ENCODE peak calls at places on chromosome 11, in seven cellular contexts. C, K, X, Q, F, R and Z are unnamed samples.

GRCh38 chr11:534592-535518 is 521 bp downstream of the HRAS start:
- DNase-seq in C (no peak), K (peak; percentile 42), X (no peak), Q (peak; percentile 60), F (no peak), R (peak; percentile 46), Z (no peak)

GRCh38 chr11:130168105-130168504 is 8.5 kb downstream of the ST14 start:
- DNase-seq in C (no peak), K (peak; percentile 93), X (no peak), Q (no peak), F (no peak), R (no peak), Z (peak; percentile 44)

GRCh38 chr11:96014234-96014633 is 90.3 kb upstream of the MTMR2 start:
- DNase-seq in C (no peak), K (peak; percentile 80), X (no peak), Q (no peak), F (no peak), R (no peak), Z (no peak)

GRCh38 chr11:78414321-78415051 is 3.1 kb downstream of the GAB2 start:
- DNase-seq in C (no peak), K (peak; percentile 64), X (no peak), Q (no peak), F (no peak), R (no peak), Z (no peak)

GRCh38 chr11:4084406-4084805 is 10.2 kb upstream of the RRM1 start:
- DNase-seq in C (no peak), K (no peak), X (no peak), Q (no peak), F (no peak), R (no peak), Z (no peak)

GRCh38 chr11:33329705-33330329 is 72.6 kb downstream of the HIPK3 start:
- DNase-seq in C (peak; percentile 27), K (peak; percentile 74), X (no peak), Q (no peak), F (peak; percentile 53), R (peak; percentile 53), Z (peak; percentile 27)

GRCh38 chr11:727281-727701 is 20.0 kb upstream of the TALDO1 start:
- DNase-seq in C (no peak), K (no peak), X (no peak), Q (peak; percentile 57), F (no peak), R (no peak), Z (no peak)

GRCh38 chr11:44112083-44112865 is 16.8 kb downstream of the EXT2 start:
- DNase-seq in C (peak; percentile 24), K (peak; percentile 29), X (peak; percentile 66), Q (no peak), F (no peak), R (peak; percentile 20), Z (no peak)

GRCh38 chr11:111344032-111344431 is 35.0 kb downstream of the POU2AF1 start:
- DNase-seq in C (peak; percentile 81), K (peak; percentile 50), X (peak; percentile 63), Q (no peak), F (no peak), R (peak; percentile 81), Z (no peak)

GRCh38 chr11:34284166-34284565 is 73.6 kb downstream of the ABTB2 start:
- DNase-seq in C (no peak), K (no peak), X (no peak), Q (no peak), F (no peak), R (no peak), Z (no peak)

DNA sequence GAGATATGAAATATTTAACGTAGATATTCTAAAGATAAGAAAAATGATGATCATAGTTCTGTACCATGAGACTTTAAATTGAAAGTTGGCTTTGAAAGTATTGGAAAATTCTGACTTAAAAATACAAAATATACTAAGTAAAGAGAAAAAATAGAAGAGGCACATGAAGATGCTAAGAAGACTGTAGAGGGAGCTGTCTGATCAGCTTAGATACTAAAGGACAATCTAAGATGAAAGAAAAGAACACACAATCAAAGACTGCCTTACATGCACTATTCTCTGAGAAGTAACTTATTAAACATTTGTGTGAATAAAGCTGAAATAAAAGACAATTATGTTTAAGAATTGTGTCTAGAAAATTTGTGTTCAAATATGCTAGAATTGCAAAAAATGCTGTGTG is 55.1 kb downstream of the RBMXL2 start:
- DNase-seq in C (no peak), K (peak; percentile 56), X (no peak), Q (no peak), F (no peak), R (no peak), Z (no peak)
- TF ChIP-seq CTCF in C (peak; percentile 45), K (peak; percentile 72), X (no peak), Q (peak; percentile 51), F (no peak), R (peak; percentile 16), Z (no peak)

GRCh38 chr11:12679471-12679870 is 5.2 kb downstream of the TEAD1 start:
- DNase-seq in C (no peak), K (no peak), X (no peak), Q (no peak), F (no peak), R (no peak), Z (no peak)

GRCh38 chr11:12680940-12681258 is 6.7 kb downstream of the TEAD1 start:
- DNase-seq in C (no peak), K (no peak), X (no peak), Q (no peak), F (no peak), R (no peak), Z (no peak)

GRCh38 chr11:12681462-12681861 is 7.2 kb downstream of the TEAD1 start:
- DNase-seq in C (no peak), K (no peak), X (no peak), Q (no peak), F (no peak), R (no peak), Z (no peak)

GRCh38 chr11:12678991-12679390 is 4.8 kb downstream of the TEAD1 start:
- DNase-seq in C (no peak), K (no peak), X (no peak), Q (no peak), F (no peak), R (no peak), Z (no peak)

DNA sequence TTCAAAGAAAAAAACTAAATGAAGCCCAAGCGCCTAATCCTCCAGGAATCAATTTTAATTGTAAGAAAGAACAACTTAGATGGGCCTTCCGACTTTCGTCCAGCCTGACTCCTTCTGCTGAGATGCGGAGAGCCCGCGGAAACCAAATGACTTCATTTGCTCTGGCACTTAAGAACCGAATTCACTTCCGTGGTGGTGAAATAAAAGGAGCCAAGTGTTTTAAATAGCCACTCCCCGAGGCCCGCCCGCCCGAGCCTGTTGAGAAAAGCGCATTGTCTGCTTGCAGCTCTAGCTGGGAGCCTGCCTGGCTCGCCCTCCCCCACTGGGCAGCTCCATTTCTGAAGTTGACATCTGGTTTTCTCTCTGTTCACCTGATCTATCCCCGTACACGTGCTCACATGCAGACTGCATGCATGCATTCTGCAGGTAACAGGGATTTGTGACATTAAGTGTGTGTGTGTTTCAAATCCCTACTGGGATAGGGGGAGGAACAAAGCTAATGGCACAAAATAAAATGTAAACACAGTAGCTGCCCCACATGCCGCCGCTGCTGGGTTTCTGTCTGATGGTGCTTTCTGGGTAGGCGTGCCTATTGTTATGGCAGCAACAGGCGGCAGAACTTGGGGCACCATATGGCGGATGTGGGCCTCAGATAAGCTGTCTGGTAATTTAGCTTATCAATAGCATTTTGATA is 6.2 kb downstream of the TEAD1 start:
- DNase-seq in C (peak; percentile 87), K (peak; percentile 84), X (peak; percentile 89), Q (no peak), F (peak; percentile 92), R (peak; percentile 90), Z (peak; percentile 65)
- H3K4me3 ChIP-seq in C (no peak overlapping the region), K (peak overlapping the region; percentile 97), X (peak overlapping the region; percentile 2), Q (no peak overlapping the region), F (no peak overlapping the region), R (no peak overlapping the region), Z (peak overlapping the region; percentile 23)

GRCh38 chr11:92388380-92388779 is 163.8 kb downstream of the FAT3 start:
- DNase-seq in C (no peak), K (peak; percentile 9), X (no peak), Q (no peak), F (no peak), R (no peak), Z (no peak)
- TF ChIP-seq CTCF in C (no peak), K (peak; percentile 39), X (peak; percentile 33), Q (no peak), F (no peak), R (peak; percentile 34), Z (peak; percentile 29)

DNA sequence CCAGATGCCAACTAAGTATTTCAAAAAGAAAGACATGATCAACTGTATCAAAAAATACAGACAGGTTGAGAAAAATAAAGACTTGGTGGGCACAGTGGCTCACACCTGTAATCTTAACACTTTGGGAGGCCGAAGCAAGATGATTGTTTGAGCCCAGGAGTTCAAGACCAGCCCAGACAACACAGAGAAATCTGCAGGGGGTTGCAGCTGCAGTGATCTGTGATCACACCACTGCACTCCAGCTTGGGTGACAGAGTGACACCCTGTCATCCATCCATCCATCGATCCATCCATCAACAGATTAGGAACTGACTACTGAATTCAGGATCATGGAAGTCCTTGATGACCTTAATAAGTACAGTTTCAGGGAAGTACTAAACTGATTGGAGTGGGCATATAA is 65.0 kb upstream of the RPS13 start:
- DNase-seq in C (no peak), K (no peak), X (no peak), Q (no peak), F (no peak), R (no peak), Z (no peak)
- H3K4me3 ChIP-seq in C (no peak overlapping the region), K (no peak overlapping the region), X (no peak overlapping the region), Q (no peak overlapping the region), F (no peak overlapping the region), R (no peak overlapping the region), Z (no peak overlapping the region)

GRCh38 chr11:97143463-97143862 is 753.6 kb downstream of the JRKL start:
- DNase-seq in C (no peak), K (no peak), X (no peak), Q (no peak), F (no peak), R (no peak), Z (no peak)

GRCh38 chr11:97136067-97136466 is 746.3 kb downstream of the JRKL start:
- DNase-seq in C (no peak), K (no peak), X (no peak), Q (no peak), F (no peak), R (no peak), Z (no peak)

DNA sequence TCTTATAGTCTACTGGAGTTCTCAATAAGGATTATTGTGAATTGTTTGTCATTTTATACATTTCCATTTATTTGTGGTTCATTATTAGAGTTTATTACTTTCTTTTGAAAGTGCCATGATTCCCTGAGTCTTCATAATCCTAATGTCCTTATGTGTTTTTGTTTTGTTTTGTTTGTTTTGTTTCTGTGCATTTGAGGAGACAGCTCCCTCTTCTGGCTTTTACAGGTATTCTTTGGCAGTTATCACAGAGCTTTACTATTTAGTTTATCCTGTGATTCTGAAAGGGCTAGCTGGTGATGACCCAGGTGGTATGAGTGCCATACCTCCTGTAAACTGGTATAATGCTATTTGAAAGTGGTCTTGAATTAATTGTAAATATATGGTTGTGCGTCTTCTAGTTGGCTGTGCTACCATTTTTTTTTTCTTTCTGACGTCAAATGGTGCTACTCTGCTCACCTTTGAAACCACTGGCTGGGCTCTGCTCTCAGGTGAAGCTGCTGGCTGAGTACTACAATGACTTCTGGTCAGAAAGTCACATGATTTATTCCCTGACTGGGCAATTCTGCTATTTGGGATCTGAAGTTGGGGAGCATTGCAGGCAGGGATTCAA is 751.2 kb downstream of the JRKL start:
- DNase-seq in C (no peak), K (peak; percentile 43), X (no peak), Q (no peak), F (no peak), R (no peak), Z (no peak)
- TF ChIP-seq CTCF in C (no peak), K (peak; percentile 81), X (no peak), Q (peak; percentile 33), F (peak; percentile 44), R (peak; percentile 58), Z (no peak)

GRCh38 chr11:46914910-46915309 is 3.4 kb downstream of the LRP4 start:
- DNase-seq in C (no peak), K (no peak), X (no peak), Q (no peak), F (no peak), R (no peak), Z (no peak)
- H3K4me3 ChIP-seq in C (no peak overlapping the region), K (no peak overlapping the region), X (no peak overlapping the region), Q (no peak overlapping the region), F (no peak overlapping the region), R (no peak overlapping the region), Z (no peak overlapping the region)